ENCODE peak calls at places on chromosomes 13 and 19, in four cellular contexts. F is stimulated activated CD4-positive, alpha-beta T cell treated with anti-CD3 and anti-CD28 coated beads, TNF-alpha, amount 100 ng/mL, for 48 hours; Q is T-helper 2 cell; R is EL. B is an unnamed sample.

GRCh38 chr19:1257475-1258160 is 9.2 kb downstream of the MIDN start:
- DNase-seq in F (no peak), Q (no peak), R (no peak), B (no peak)

GRCh38 chr13:20647758-20648157 is 55.7 kb upstream of the IL17D start:
- DNase-seq in F (no peak), Q (no peak), R (no peak), B (no peak)

GRCh38 chr19:31515931-31516330 is 166.7 kb upstream of the TSHZ3 start:
- DNase-seq in F (no peak), Q (no peak), R (no peak), B (no peak)

GRCh38 chr13:50119593-50119992 is 104.3 kb downstream of the KCNRG start:
- DNase-seq in F (no peak), Q (no peak), R (no peak), B (no peak)

GRCh38 chr13:85536706-85537105 is 262.5 kb downstream of the SLITRK6 start:
- DNase-seq in F (no peak), Q (no peak), R (peak), B (peak)

GRCh38 chr19:48364564-48365363 is 597 bp downstream of the SYNGR4 start:
- DNase-seq in F (no peak), Q (no peak), R (no peak), B (no peak)

GRCh38 chr19:51296331-51297093 is 14.9 kb upstream of the IGLON5 start:
- DNase-seq in F (no peak), Q (no peak), R (no peak), B (no peak)

GRCh38 chr13:110559429-110559943 is 2.0 kb downstream of the RAB20 start:
- DNase-seq in F (no peak), Q (no peak), R (peak), B (peak)

GRCh38 chr19:7987084-7987768 is 18.2 kb downstream of the ELAVL1 start:
- DNase-seq in F (no peak), Q (no peak), R (peak), B (no peak)

GRCh38 chr13:100442095-100442832 is 146.3 kb downstream of the GGACT start:
- DNase-seq in F (no peak), Q (no peak), R (no peak), B (no peak)

GRCh38 chr19:45168767-45169351 is 8.1 kb upstream of the NKPD1 start:
- DNase-seq in F (no peak), Q (no peak), R (no peak), B (no peak)

GRCh38 chr19:41302624-41303351 is 7.2 kb upstream of the CCDC97 start:
- DNase-seq in F (peak), Q (peak), R (no peak), B (no peak)

GRCh38 chr13:75530536-75530935 is 7.1 kb downstream of the COMMD6 start:
- DNase-seq in F (no peak), Q (no peak), R (no peak), B (no peak)

GRCh38 chr19:2424686-2425621 is 2.4 kb downstream of the TIMM13 start:
- DNase-seq in F (no peak), Q (no peak), R (peak), B (peak)

GRCh38 chr13:110245421-110245899 is 61.5 kb downstream of the COL4A1 start:
- DNase-seq in F (no peak), Q (no peak), R (peak), B (peak)

GRCh38 chr19:55160128-55160985 is 2.8 kb upstream of the TNNI3 start:
- DNase-seq in F (peak), Q (peak), R (peak), B (peak)

GRCh38 chr19:3801412-3802096 is 15.4 kb upstream of the MATK start:
- DNase-seq in F (no peak), Q (peak), R (peak), B (no peak)

GRCh38 chr19:2488405-2488941 is 12.5 kb downstream of the GADD45B start:
- DNase-seq in F (no peak), Q (no peak), R (no peak), B (no peak)

GRCh38 chr19:41064974-41065569 is 23.2 kb upstream of the CYP2A13 start:
- DNase-seq in F (no peak), Q (no peak), R (peak), B (no peak)

GRCh38 chr19:50497030-50497420 is 14.0 kb downstream of the JOSD2 start:
- DNase-seq in F (no peak), Q (no peak), R (no peak), B (no peak)

GRCh38 chr19:33609353-33609752 is 12.4 kb upstream of the CHST8 start:
- DNase-seq in F (no peak), Q (no peak), R (no peak), B (no peak)

GRCh38 chr19:19406878-19407639 is 1.6 kb downstream of the GATAD2A start:
- DNase-seq in F (peak), Q (peak), R (peak), B (peak)

GRCh38 chr19:29564574-29565005 is 38.8 kb downstream of the VSTM2B start:
- DNase-seq in F (no peak), Q (no peak), R (no peak), B (no peak)

GRCh38 chr19:38543807-38544568 is 73.8 kb downstream of the MAP4K1 start:
- DNase-seq in F (peak), Q (no peak), R (peak), B (peak)

GRCh38 chr13:20006206-20006605 is 47.7 kb downstream of the ZMYM2 start:
- DNase-seq in F (no peak), Q (no peak), R (peak), B (peak)

GRCh38 chr19:46009530-46010510 is 13.0 kb downstream of the PGLYRP1 start:
- DNase-seq in F (peak), Q (peak), R (peak), B (peak)

GRCh38 chr19:14149509-14149994 is 13.2 kb upstream of the ASF1B start:
- DNase-seq in F (no peak), Q (peak), R (no peak), B (no peak)

GRCh38 chr13:44756411-44756810 is 180.3 kb upstream of the TSC22D1 start:
- DNase-seq in F (no peak), Q (no peak), R (no peak), B (no peak)

GRCh38 chr19:39342647-39343305 is 555 bp downstream of the SAMD4B start:
- DNase-seq in F (no peak), Q (no peak), R (peak), B (no peak)

GRCh38 chr19:789473-790052 is 7.7 kb upstream of the PTBP1 start:
- DNase-seq in F (no peak), Q (no peak), R (no peak), B (no peak)

GRCh38 chr19:45098521-45099464 is 5.8 kb downstream of the PPP1R37 start:
- DNase-seq in F (no peak), Q (no peak), R (no peak), B (no peak)

GRCh38 chr13:40562975-40563349 is 103.5 kb downstream of the FOXO1 start:
- DNase-seq in F (no peak), Q (no peak), R (peak), B (no peak)

GRCh38 chr13:98276486-98276885 is 99.4 kb upstream of the RNF113B start:
- DNase-seq in F (no peak), Q (no peak), R (no peak), B (no peak)

GRCh38 chr13:113982296-113982661 is 8.4 kb upstream of the C13orf46 start:
- DNase-seq in F (no peak), Q (peak), R (no peak), B (no peak)

GRCh38 chr13:44884076-44884729 is 105.1 kb downstream of the NUFIP1 start:
- DNase-seq in F (no peak), Q (no peak), R (peak), B (peak)

GRCh38 chr13:41942462-41943094 is 18.3 kb downstream of the VWA8 start:
- DNase-seq in F (no peak), Q (no peak), R (peak), B (peak)

GRCh38 chr19:51777570-51778460 is 16.8 kb downstream of the FPR2 start:
- DNase-seq in F (peak), Q (peak), R (peak), B (peak)

GRCh38 chr19:54162241-54162805 is 2.8 kb upstream of the LENG1 start:
- DNase-seq in F (peak), Q (peak), R (peak), B (peak)

B was measured in HCEC 1CT.